ENCODE peak calls at places on chromosomes 12 and 14, in seven cellular contexts. R is IMR-90; Y is transverse colon; Z is CD8-positive, alpha-beta T cell; G is HL-60; O is thoracic aorta; K is stomach. S is an unnamed sample. For H3K27me3, the result is how much of the 10 kb centered on the place peaks cover.

GRCh38 chr14:100547633-100548294 is 39.5 kb downstream of the BEGAIN start:
- DNase-seq in Y (peak), G (peak), K (peak), R (peak), Z (peak), O (no peak), S (peak)

GRCh38 chr14:74571901-74572828 is 39.9 kb downstream of the LTBP2 start:
- DNase-seq in Z (no peak), Y (peak), R (peak), K (no peak), G (no peak), O (no peak), S (no peak)

GRCh38 chr12:5716221-5716620 is 228.8 kb downstream of the ANO2 start:
- DNase-seq in K (no peak), O (peak), Z (no peak), G (no peak), R (peak), Y (peak), S (no peak)

GRCh38 chr14:69780092-69780491 is 13.2 kb downstream of the SRSF5 start:
- DNase-seq in O (no peak), K (no peak), G (no peak), Z (no peak), Y (no peak), R (no peak), S (no peak)

GRCh38 chr14:90491221-90491867 is 94.5 kb downstream of the CALM1 start:
- DNase-seq in K (no peak), R (peak), G (no peak), O (peak), Y (no peak), Z (no peak), S (no peak)

GRCh38 chr14:64796369-64796768 is 83.3 kb downstream of the SPTB start:
- DNase-seq in G (no peak), Z (no peak), R (no peak), Y (no peak), K (no peak), O (no peak), S (no peak)

GRCh38 chr12:48773686-48774085 is 15.2 kb downstream of the ADCY6 start:
- DNase-seq in R (no peak), O (no peak), Z (no peak), K (no peak), G (no peak), Y (no peak), S (no peak)

GRCh38 chr12:96233168-96233567 is 39.0 kb downstream of the ELK3 start:
- DNase-seq in G (no peak), O (no peak), Z (no peak), K (no peak), R (no peak), Y (no peak), S (no peak)

GRCh38 chr12:17371491-17372290 is 718.3 kb downstream of the RERGL start:
- DNase-seq in O (no peak), R (no peak), Y (no peak), K (no peak), Z (no peak), G (no peak), S (no peak)

GRCh38 chr12:50251619-50252300 is 31.6 kb downstream of the LIMA1 start:
- DNase-seq in K (no peak), Z (no peak), R (peak), Y (no peak), G (no peak), O (no peak), S (no peak)

GRCh38 chr14:49970474-49971147 is 77.7 kb downstream of the ARF6 start:
- DNase-seq in K (peak), R (peak), Z (no peak), G (no peak), O (no peak), Y (no peak), S (no peak)

GRCh38 chr12:63980211-63980610 is 135.7 kb downstream of the SRGAP1 start:
- DNase-seq in G (no peak), Y (no peak), K (no peak), Z (no peak), O (no peak), R (no peak), S (no peak)

GRCh38 chr14:88323086-88323519 is at the start of gene KCNK10:
- DNase-seq in Y (no peak), O (no peak), R (no peak), K (no peak), G (no peak), Z (no peak), S (no peak)

GRCh38 chr12:117830471-117830870 is 138.3 kb downstream of the KSR2 start:
- DNase-seq in Z (no peak), R (no peak), K (no peak), Y (no peak), O (no peak), G (no peak), S (no peak)

GRCh38 chr14:51957950-51958349 is 31.4 kb upstream of the RTRAF start:
- DNase-seq in Y (no peak), R (peak), G (no peak), O (no peak), K (no peak), Z (no peak), S (no peak)

GRCh38 chr12:129005416-129005815 is 152.1 kb downstream of the GLT1D1 start:
- DNase-seq in R (no peak), K (no peak), O (no peak), G (no peak), Z (no peak), Y (no peak), S (no peak)

GRCh38 chr12:88227263-88227662 is 85.2 kb downstream of the TMTC3 start:
- DNase-seq in R (no peak), G (no peak), Z (no peak), Y (no peak), K (no peak), O (no peak), S (no peak)

GRCh38 chr12:53983580-53984572 is 1.1 kb upstream of the HOXC10 start:
- DNase-seq in Y (no peak), R (no peak), Z (no peak), K (no peak), G (no peak), O (no peak), S (no peak)

GRCh38 chr14:69880051-69880487 is 853 bp downstream of the SMOC1 start:
- DNase-seq in G (no peak), O (no peak), K (no peak), R (peak), Y (no peak), Z (no peak), S (no peak)

GRCh38 chr12:116182359-116183063 is 95.0 kb downstream of the MED13L start:
- DNase-seq in G (no peak), Y (no peak), O (no peak), K (no peak), R (no peak), Z (no peak), S (no peak)

GRCh38 chr12:13377698-13378097 is 181.2 kb downstream of the EMP1 start:
- DNase-seq in K (no peak), O (no peak), G (no peak), Y (no peak), R (no peak), Z (no peak), S (no peak)

GRCh38 chr12:28023156-28023887 is 50.8 kb upstream of the PTHLH start:
- DNase-seq in Z (no peak), O (no peak), G (no peak), Y (no peak), R (peak), K (no peak), S (no peak)

GRCh38 chr12:110344657-110345056 is 58.9 kb downstream of the ANAPC7 start:
- DNase-seq in K (no peak), O (no peak), R (no peak), Y (no peak), G (no peak), Z (no peak), S (no peak)

GRCh38 chr14:52312872-52313492 is 1.1 kb upstream of the PTGER2 start:
- DNase-seq in K (no peak), G (no peak), R (peak), Z (no peak), Y (no peak), O (no peak), S (no peak)

GRCh38 chr14:104292084-104292970 is 153.9 kb downstream of the KIF26A start:
- DNase-seq in G (no peak), R (no peak), Z (no peak), K (no peak), Y (peak), O (no peak), S (no peak)

GRCh38 chr12:113345318-113345717 is 10.4 kb upstream of the SLC8B1 start:
- DNase-seq in G (no peak), O (no peak), K (no peak), Y (no peak), R (no peak), Z (no peak), S (no peak)

GRCh38 chr12:14185441-14186192 is 179.9 kb upstream of the ATF7IP start:
- DNase-seq in Y (peak), O (no peak), R (peak), G (no peak), K (peak), Z (peak), S (peak)

GRCh38 chr14:58055497-58055896 is 96.5 kb downstream of the ARMH4 start:
- DNase-seq in Z (no peak), Y (no peak), G (no peak), K (no peak), R (no peak), O (no peak), S (no peak)

GRCh38 chr12:97323154-97323553 is 139.4 kb upstream of the RMST start:
- DNase-seq in R (no peak), O (no peak), Z (no peak), G (no peak), K (no peak), Y (no peak), S (no peak)

GRCh38 chr14:62957562-62957961 is 87.7 kb downstream of the KCNH5 start:
- DNase-seq in O (no peak), G (no peak), R (peak), Y (no peak), K (no peak), Z (no peak), S (no peak)

DNA sequence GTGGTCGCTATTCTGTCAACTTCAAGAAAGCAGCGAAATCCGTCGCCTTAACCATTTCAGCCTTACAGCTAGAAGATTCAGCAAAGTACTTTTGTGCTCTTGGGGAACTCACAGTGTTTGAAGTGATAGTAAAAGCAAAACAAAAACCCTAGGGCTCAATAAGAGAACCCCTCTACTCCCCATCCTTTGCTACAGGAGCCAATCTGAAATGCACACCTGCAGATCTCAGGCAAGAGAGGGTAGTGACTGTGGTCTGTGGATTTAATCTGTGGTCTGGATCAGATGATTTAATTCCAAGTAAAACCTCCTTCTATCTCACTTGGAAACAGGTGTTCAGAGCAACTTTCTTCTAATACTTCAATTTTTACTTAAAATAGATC is 422.9 kb upstream of the OR4E1 start:
- DNase-seq in Z (no peak), O (no peak), Y (no peak), G (no peak), R (no peak), K (no peak), S (no peak)
- H3K27ac ChIP-seq in Z (no peak), O (no peak), Y (peak), G (no peak), R (no peak), K (peak), S (no peak)

GRCh38 chr12:58557156-58557555 is 363.1 kb downstream of the LRIG3 start:
- DNase-seq in Y (no peak), G (no peak), R (peak), Z (no peak), O (no peak), K (no peak), S (no peak)
- TF ChIP-seq CTCF in Y (no peak), G (no peak), R (no peak), Z (no peak), O (no peak), K (no peak), S (no peak)

DNA sequence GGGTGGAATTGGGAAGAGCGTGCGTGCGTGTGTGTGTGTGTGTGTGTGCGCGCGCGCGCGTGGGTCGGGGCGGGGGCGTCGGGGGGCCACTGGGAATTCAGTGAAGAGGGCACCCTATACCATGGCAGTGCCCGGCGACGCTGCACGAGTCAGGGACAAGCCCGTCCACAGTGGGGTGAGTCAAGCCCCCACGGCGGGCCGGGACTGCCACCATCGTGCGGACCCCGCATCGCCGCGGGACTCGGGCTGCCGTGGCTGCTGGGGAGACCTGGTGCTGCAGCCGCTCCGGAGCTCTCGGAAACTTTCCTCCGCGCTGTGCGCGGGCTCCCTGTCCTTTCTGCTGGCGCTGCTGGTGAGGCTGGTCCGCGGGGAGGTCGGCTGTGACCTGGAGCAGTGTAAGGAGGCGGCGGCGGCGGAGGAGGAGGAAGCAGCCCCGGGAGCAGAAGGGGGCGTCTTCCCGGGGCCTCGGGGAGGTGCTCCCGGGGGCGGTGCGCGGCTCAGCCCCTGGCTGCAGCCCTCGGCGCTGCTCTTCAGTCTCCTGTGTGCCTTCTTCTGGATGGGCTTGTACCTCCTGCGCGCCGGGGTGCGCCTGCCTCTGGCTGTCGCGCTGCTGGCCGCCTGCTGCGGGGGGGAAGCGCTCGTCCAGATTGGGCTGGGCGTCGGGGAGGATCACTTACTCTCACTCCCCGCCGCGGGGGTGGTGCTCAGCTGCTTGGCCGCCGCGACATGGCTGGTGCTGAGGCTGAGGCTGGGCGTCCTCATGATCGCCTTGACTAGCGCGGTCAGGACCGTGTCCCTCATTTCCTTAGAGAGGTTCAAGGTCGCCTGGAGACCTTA is 1.0 kb downstream of the PDE3A start:
- DNase-seq in O (peak), G (no peak), R (peak), K (peak), Z (no peak), Y (peak), S (no peak)
- H3K27me3 ChIP-seq in O (under half), G (under half), R (under half), K (under half), Z (under half), Y (under half), S (under half)

DNA sequence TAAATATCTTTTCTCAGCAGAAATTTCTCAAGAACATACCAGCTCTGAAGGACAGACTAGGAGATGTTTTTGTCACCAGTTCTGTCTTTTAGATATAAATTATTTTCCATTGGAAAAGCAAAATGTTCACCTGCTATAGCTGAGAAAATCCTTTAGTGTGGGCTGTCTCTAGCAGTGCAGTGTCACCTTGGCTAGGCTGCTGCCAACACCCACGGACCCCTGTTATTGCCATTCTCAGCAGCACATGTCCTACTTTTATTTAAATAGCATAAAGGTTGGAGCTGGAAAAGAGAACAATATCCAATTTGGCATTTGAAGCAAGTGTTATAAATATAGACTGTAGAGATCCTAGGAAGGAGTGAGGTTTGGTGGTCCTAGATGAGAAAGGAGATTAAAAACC is 156.4 kb downstream of the TPH2 start:
- DNase-seq in G (no peak), Y (no peak), R (no peak), Z (no peak), O (no peak), K (no peak), S (no peak)
- H3K27ac ChIP-seq in G (no peak), Y (no peak), R (no peak), Z (no peak), O (no peak), K (no peak), S (no peak)

GRCh38 chr12:124718458-124718857 is 145.2 kb downstream of the SCARB1 start:
- DNase-seq in K (no peak), G (no peak), R (no peak), Y (no peak), O (no peak), Z (no peak), S (no peak)

GRCh38 chr12:124718052-124718451 is 145.6 kb downstream of the SCARB1 start:
- DNase-seq in Z (no peak), O (no peak), G (no peak), Y (no peak), R (no peak), K (no peak), S (no peak)

GRCh38 chr12:124713436-124714082 is 146.1 kb upstream of the NCOR2 start:
- DNase-seq in Y (no peak), Z (peak), G (peak), O (no peak), K (peak), R (peak), S (peak)

GRCh38 chr12:124715121-124715990 is 147.9 kb upstream of the NCOR2 start:
- DNase-seq in R (peak), Y (peak), O (no peak), Z (no peak), G (no peak), K (peak), S (no peak)

GRCh38 chr12:124716208-124717141 is 147.2 kb downstream of the SCARB1 start:
- DNase-seq in O (no peak), R (no peak), Y (no peak), G (no peak), Z (no peak), K (peak), S (no peak)
- TF ChIP-seq CTCF in O (no peak), R (no peak), Y (no peak), G (no peak), Z (no peak), K (no peak), S (no peak)

S was measured in CD4-positive, alpha-beta T cell.